ENCODE peak calls at places on chromosomes 4 and X, in five cellular contexts. B is hepatocyte, R is left lung, K is IMR-90, U is fibroblast of lung. V is an unnamed sample.

GRCh38 chr4:113574636-113575103 is 186.9 kb downstream of the CAMK2D start:
- DNase-seq in K (peak; percentile 80), B (peak; percentile 67), R (no peak), U (peak; percentile 72), V (peak; percentile 59)

GRCh38 chr4:55055529-55055928 is 69.9 kb downstream of the KDR start:
- DNase-seq in B (no peak), R (no peak), U (no peak), K (no peak), V (no peak)

GRCh38 chrX:9816094-9816700 is 30.0 kb downstream of the SHROOM2 start:
- DNase-seq in U (peak; percentile 46), K (no peak), B (no peak), R (no peak), V (peak; percentile 45)

GRCh38 chrX:17038277-17038676 is 91.8 kb downstream of the REPS2 start:
- DNase-seq in K (no peak), B (no peak), U (no peak), R (no peak), V (no peak)

GRCh38 chrX:11381464-11381863 is 88.3 kb downstream of the AMELX start:
- DNase-seq in R (no peak), B (peak; percentile 65), U (peak; percentile 45), K (peak; percentile 63), V (peak; percentile 69)

GRCh38 chrX:70454441-70455365 is 10.1 kb downstream of the DLG3 start:
- DNase-seq in K (peak; percentile 53), B (peak; percentile 89), R (peak; percentile 81), U (peak; percentile 43), V (peak; percentile 49)

GRCh38 chrX:14050704-14051103 is 21.0 kb upstream of the GEMIN8 start:
- DNase-seq in K (peak; percentile 10), R (no peak), B (no peak), U (peak; percentile 12), V (no peak)

GRCh38 chr4:3346146-3346545 is 53.3 kb downstream of the RGS12 start:
- DNase-seq in K (peak; percentile 84), U (peak; percentile 56), R (no peak), B (peak; percentile 85), V (peak; percentile 81)

GRCh38 chr4:65839288-65839919 is 169.1 kb upstream of the EPHA5 start:
- DNase-seq in B (no peak), R (no peak), K (no peak), U (no peak), V (no peak)
- H3K4me3 ChIP-seq in B (no peak overlapping the region), R (no peak overlapping the region), K (no peak overlapping the region), U (no peak overlapping the region), V (no peak overlapping the region)

GRCh38 chr4:174505892-174506291 is 16.4 kb downstream of the HPGD start:
- DNase-seq in R (no peak), K (no peak), U (no peak), B (no peak), V (no peak)

GRCh38 chr4:174505012-174505411 is 17.3 kb downstream of the HPGD start:
- DNase-seq in R (no peak), B (no peak), U (no peak), K (no peak), V (no peak)

GRCh38 chr4:174503079-174503724 is 19.1 kb downstream of the HPGD start:
- DNase-seq in K (no peak), B (no peak), U (no peak), R (no peak), V (no peak)
- H3K4me3 ChIP-seq in K (no peak overlapping the region), B (no peak overlapping the region), U (no peak overlapping the region), R (no peak overlapping the region), V (no peak overlapping the region)

DNA sequence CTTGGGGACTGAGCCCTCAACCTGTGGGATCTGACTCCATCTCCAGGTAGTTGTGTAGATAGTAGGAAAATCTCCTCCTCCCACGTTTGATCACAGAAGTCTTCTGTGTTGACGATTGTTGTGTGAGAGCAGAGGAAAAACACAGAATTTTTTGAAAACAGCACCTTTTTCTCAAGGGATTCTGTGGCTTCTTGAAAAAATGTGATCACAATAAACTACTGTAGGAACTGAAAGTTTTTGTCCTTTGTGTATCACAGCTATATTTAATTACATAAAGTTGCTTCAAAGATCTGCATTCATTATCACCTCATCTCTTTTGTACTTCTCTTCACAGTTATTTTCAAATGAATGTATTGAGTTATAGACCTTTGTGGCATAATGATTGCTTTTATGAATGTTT is 85.1 kb downstream of the AFF1 start:
- DNase-seq in R (no peak), B (no peak), K (no peak), U (no peak), V (no peak)
- H3K4me3 ChIP-seq in R (no peak overlapping the region), B (no peak overlapping the region), K (no peak overlapping the region), U (no peak overlapping the region), V (no peak overlapping the region)

GRCh38 chr4:24778427-24779225 is 16.7 kb upstream of the SOD3 start:
- DNase-seq in R (no peak), B (peak; percentile 66), U (peak; percentile 97), K (peak; percentile 98), V (peak; percentile 82)

GRCh38 chr4:24777528-24777927 is 17.8 kb upstream of the SOD3 start:
- DNase-seq in K (no peak), B (no peak), U (no peak), R (no peak), V (no peak)

GRCh38 chr4:24783506-24783905 is 11.9 kb upstream of the SOD3 start:
- DNase-seq in K (no peak), R (no peak), B (no peak), U (no peak), V (no peak)

GRCh38 chr4:24780936-24781538 is 14.3 kb upstream of the SOD3 start:
- DNase-seq in K (no peak), R (no peak), U (no peak), B (no peak), V (no peak)

GRCh38 chr4:24781999-24782745 is 13.2 kb upstream of the SOD3 start:
- DNase-seq in K (no peak), B (no peak), U (no peak), R (no peak), V (no peak)
- H3K4me3 ChIP-seq in K (no peak overlapping the region), B (no peak overlapping the region), U (no peak overlapping the region), R (no peak overlapping the region), V (no peak overlapping the region)

DNA sequence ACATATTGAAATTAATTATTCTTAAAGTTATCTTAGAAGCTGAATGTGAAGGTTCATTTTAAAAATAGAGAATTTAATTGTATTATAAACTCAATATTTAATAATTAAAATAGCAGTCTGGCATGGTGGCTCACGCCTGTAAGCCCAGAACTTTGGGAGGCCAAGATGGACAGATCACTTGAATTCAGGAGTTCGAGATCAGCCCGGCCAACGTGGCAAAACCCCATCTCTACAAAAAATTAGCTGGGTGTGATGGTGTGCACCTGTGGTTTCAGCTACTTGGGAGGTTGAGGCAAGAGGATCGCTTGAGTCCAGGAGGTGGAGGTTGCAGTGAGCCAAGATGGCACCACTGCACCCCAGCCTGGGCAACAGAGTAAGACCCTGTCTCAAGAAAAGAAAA is 659.9 kb upstream of the AGA start:
- DNase-seq in B (no peak), K (no peak), U (no peak), R (no peak), V (no peak)
- H3K4me3 ChIP-seq in B (no peak overlapping the region), K (no peak overlapping the region), U (no peak overlapping the region), R (no peak overlapping the region), V (no peak overlapping the region)

DNA sequence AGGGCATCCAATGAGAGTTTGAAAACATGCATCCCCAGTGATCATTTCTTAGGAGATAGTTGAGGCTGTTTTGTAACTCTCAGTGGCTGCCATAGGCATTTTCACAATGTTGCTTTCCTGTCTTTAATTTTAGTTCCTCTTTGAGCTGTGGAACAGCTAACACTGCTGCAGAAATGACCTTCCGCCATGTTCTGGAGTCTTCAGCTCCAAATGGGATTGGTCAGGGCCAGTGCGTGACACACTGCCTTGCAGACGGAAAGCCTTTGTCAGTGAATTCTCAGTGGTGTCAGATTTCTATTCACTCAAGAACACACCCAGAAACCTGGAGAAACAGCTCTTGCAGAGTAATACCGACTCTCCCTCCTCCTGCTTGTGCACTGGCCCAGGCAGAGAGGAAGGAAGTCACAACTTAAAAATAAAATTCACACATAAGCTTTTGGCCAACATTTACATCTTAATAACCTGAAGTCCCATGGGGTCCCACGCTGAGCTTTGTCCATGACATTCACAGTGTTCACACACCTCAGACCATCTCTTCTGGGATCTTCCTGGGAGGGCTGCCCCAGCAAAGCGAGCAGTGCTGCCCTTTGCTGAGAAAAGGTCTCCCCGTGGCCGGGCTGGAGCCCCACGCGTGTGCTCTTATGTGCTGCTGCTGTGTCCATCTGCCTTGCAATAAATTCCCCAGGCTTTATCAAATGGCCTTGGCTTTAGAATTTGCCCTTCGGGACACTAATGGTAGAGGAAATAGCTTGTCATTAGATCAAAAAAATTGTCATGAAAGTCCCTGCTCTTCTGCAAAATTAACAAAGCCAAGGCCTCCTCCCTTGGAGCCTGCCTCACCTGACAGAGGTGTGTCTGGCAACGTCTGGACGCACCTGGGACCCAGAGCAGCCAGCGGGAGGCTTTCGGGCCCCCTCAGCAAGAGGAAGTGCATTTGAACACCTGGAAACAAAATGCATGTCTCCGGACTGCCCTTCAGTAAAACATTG is 126.8 kb downstream of the IRF2 start:
- DNase-seq in K (peak; percentile 68), R (peak; percentile 73), B (peak; percentile 83), U (peak; percentile 74), V (peak; percentile 53)
- H3K4me3 ChIP-seq in K (no peak overlapping the region), R (no peak overlapping the region), B (no peak overlapping the region), U (no peak overlapping the region), V (no peak overlapping the region)